ENCODE peak calls at places on chromosomes 2 and 18, in four cellular contexts. M is cardiac fibroblast, W is A549, S is uterus. X is an unnamed sample.

GRCh38 chr2:182445566-182445965 is 18.7 kb upstream of the PDE1A start:
- DNase-seq in M (peak), W (no peak), S (no peak), X (peak)

GRCh38 chr2:144477281-144477942 is 42.5 kb downstream of the ZEB2 start:
- DNase-seq in M (no peak), W (no peak), S (no peak), X (peak)

GRCh38 chr2:18119883-18120282 is 241.4 kb downstream of the KCNS3 start:
- DNase-seq in M (no peak), W (no peak), S (no peak), X (peak)

GRCh38 chr18:23071285-23071684 is 64.0 kb upstream of the CABLES1 start:
- DNase-seq in M (no peak), W (no peak), S (no peak), X (no peak)

GRCh38 chr2:70509565-70509964 is 44.1 kb downstream of the TGFA start:
- DNase-seq in M (no peak), W (no peak), S (no peak), X (peak)

GRCh38 chr2:239274391-239275001 is 126.3 kb downstream of the HDAC4 start:
- DNase-seq in M (peak), W (peak), S (peak), X (peak)

GRCh38 chr2:56390644-56391043 is 206.9 kb downstream of the CCDC85A start:
- DNase-seq in M (no peak), W (no peak), S (no peak), X (no peak)

GRCh38 chr2:10252651-10253050 is 50.1 kb upstream of the HPCAL1 start:
- DNase-seq in M (no peak), W (no peak), S (no peak), X (no peak)

GRCh38 chr2:30721241-30721640 is 86.0 kb downstream of the CAPN13 start:
- DNase-seq in M (no peak), W (no peak), S (no peak), X (no peak)

GRCh38 chr2:240337028-240337427 is 98.4 kb upstream of the GPC1 start:
- DNase-seq in M (no peak), W (no peak), S (no peak), X (no peak)

GRCh38 chr2:119449526-119449925 is 17.9 kb downstream of the TMEM37 start:
- DNase-seq in M (no peak), W (no peak), S (no peak), X (no peak)

GRCh38 chr18:79598046-79598884 is 81.3 kb upstream of the CTDP1 start:
- DNase-seq in M (no peak), W (no peak), S (no peak), X (no peak)

GRCh38 chr2:66587216-66587615 is 152.3 kb downstream of the MEIS1 start:
- DNase-seq in M (peak), W (peak), S (peak), X (no peak)

GRCh38 chr2:182740681-182741080 is 24.6 kb downstream of the DNAJC10 start:
- DNase-seq in M (no peak), W (no peak), S (no peak), X (no peak)

GRCh38 chr2:209917154-209917771 is 85.2 kb upstream of the RPE start:
- DNase-seq in M (no peak), W (no peak), S (no peak), X (no peak)

GRCh38 chr2:102241616-102242260 is 54.9 kb downstream of the IL1RL2 start:
- DNase-seq in M (no peak), W (no peak), S (no peak), X (no peak)

GRCh38 chr2:71674158-71674807 is 220.9 kb downstream of the DYSF start:
- DNase-seq in M (no peak), W (no peak), S (no peak), X (no peak)

GRCh38 chr2:196165016-196165415 is 6.4 kb downstream of the STK17B start:
- DNase-seq in M (no peak), W (no peak), S (no peak), X (no peak)

DNA sequence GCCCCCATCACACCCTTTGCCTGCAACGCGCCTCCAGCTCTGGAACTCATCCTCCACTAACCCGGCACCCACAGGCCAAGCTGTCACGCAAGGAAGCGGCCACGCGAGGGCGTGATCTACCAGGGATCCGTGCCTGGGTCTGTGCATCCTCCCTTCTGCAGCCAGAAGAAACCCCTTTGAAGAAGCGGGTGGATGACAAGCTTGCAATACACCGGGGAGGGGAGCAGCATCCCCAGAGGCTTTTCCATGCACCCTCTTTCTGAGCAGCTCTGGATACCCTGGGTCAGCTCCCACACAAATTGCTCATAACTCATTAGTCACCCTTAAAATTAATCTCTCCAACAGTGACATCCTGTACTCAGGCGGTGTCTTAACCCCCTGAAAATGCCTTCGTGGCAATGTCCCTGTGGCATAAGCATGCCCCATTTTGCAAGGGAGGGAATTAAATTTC is 47.6 kb downstream of the PDCL3 start:
- DNase-seq in M (peak), W (peak), S (peak), X (peak)
- TF ChIP-seq CTCF in M (peak), W (peak), S (peak), X (peak)

GRCh38 chr2:175003875-175004729 is 1.1 kb downstream of the CHN1 start:
- DNase-seq in M (no peak), W (peak), S (no peak), X (peak)
- TF ChIP-seq CTCF in M (no peak), W (no peak), S (no peak), X (no peak)

DNA sequence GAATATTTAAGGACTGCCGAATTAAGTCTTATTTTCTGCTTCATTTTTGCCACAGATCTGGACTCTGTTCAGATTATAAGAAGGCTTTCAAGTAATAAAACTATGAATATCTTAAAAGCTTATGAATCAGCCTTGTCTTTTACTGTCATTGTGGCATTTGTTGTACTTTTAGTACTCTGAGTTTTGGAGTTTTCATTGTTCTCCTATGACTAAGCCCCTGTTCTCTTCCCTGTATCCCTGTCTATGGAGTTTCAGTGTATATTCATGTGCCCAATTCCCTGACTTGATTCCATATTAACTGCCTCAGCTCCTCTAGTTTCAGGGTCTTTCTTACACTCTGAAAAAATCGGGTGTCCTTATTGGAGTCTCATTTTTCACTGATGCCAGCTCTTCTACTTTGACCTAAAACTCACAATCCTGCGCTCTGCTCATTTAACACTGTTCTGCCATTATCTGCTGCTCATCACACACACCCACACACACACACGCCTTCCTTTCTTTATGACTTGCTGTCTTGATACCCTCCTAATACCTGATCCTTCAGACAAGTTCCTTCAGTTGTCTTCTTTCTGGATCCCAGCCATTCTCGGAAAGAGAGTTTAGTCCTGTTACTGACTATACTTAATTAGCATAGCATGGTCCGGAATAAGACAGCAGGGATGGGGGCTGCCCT is 511.8 kb downstream of the CPS1 start:
- DNase-seq in M (peak), W (no peak), S (no peak), X (no peak)
- TF ChIP-seq CTCF in M (no peak), W (no peak), S (no peak), X (no peak)

DNA sequence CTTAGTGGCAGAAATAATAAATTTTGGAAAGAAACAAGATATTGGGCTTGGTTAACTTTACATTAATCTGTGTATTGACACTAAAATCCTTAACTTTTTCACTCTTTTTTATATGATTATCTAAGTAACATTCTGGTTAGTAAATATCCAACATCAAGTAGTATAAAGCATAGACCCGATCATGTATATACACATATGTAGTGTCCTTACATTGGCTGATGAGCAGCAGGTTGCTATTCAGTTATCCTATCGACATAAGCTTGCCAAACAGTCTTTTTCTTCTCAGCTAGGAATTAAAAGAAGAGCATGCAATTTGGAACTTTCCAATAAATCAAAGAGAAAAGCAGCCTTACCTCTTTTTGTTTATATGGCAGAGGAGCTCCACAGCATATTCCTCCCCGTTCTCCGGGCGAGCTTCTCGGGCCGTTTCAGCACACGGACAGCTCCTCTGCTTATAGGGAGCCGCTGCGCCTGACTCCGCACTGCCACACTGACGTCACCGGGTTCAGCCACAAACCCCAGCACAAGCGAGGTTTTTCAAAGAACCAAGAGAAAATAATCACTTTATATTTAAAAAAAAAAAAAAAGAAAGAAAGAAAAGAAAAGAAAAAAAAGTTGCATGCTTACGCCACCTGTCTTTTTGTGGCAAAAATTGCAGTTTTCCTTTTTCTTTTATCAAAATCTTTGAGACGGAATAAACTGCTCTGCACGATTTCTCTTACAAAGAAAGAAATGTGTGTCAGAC is at the start of gene SCG2:
- DNase-seq in M (peak), W (peak), S (peak), X (peak)
- TF ChIP-seq CTCF in M (peak), W (peak), S (no peak), X (peak)

GRCh38 chr2:101205521-101205998 is 47.1 kb upstream of the CNOT11 start:
- DNase-seq in M (peak), W (peak), S (peak), X (peak)
- TF ChIP-seq CTCF in M (peak), W (peak), S (peak), X (peak)

GRCh38 chr2:139916822-139917221 is 1136.6 kb upstream of the NXPH2 start:
- DNase-seq in M (no peak), W (no peak), S (no peak), X (no peak)
- TF ChIP-seq CTCF in M (no peak), W (no peak), S (no peak), X (no peak)

GRCh38 chr18:74652392-74652988 is 54.8 kb downstream of the ZNF407 start:
- DNase-seq in M (peak), W (peak), S (no peak), X (peak)

DNA sequence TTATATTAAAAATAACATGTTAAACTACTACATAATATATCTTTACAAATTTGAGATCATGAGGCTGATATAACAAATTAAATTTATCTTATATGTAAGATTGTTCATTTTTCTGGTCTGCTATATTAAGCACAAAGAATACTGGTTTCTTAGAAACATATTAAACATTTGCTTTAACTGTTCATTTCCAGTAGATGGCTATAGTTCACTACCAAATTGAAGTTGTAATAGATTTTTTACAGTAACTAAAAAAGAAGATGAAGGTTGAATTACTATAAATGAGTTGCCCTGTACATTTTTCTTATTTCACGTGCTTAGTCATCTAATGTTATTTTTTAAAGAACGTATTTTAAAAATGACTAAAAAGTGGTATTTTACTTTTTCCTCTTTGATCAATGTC is 57.0 kb downstream of the ZNF407 start:
- DNase-seq in M (peak), W (no peak), S (no peak), X (peak)
- TF ChIP-seq CTCF in M (no peak), W (peak), S (no peak), X (peak)

X was measured in HFFc6.